ENCODE peak calls at places on chromosome 18, in six cellular contexts. One of them, this sample, is unnamed.

GRCh38 chr18:56651771-56652092 is 573 bp downstream of the WDR7 start:
- DNase-seq in AG04450: no peak
- DNase-seq in heart left ventricle: no peak
- DNase-seq in naive B cell: no peak
- DNase-seq in SK-MEL-5: no peak
- DNase-seq in activated gamma-delta T cell treated with Interleukin-2 at 50 U/mL for 16 hours: no peak
- DNase-seq in this sample: no peak

GRCh38 chr18:76657428-76657827 is 162.4 kb upstream of the ZNF516 start:
- DNase-seq in AG04450: no peak
- DNase-seq in heart left ventricle: no peak
- DNase-seq in naive B cell: no peak
- DNase-seq in SK-MEL-5: no peak
- DNase-seq in activated gamma-delta T cell treated with Interleukin-2 at 50 U/mL for 16 hours: no peak
- DNase-seq in this sample: no peak

GRCh38 chr18:10094154-10094553 is 180.3 kb downstream of the VAPA start:
- DNase-seq in AG04450: no peak
- DNase-seq in heart left ventricle: no peak
- DNase-seq in naive B cell: no peak
- DNase-seq in SK-MEL-5: no peak
- DNase-seq in activated gamma-delta T cell treated with Interleukin-2 at 50 U/mL for 16 hours: no peak
- DNase-seq in this sample: no peak

GRCh38 chr18:27824841-27825720 is 351.8 kb downstream of the CDH2 start:
- DNase-seq in AG04450: no peak
- DNase-seq in heart left ventricle: no peak
- DNase-seq in naive B cell: no peak
- DNase-seq in SK-MEL-5: no peak
- DNase-seq in activated gamma-delta T cell treated with Interleukin-2 at 50 U/mL for 16 hours: no peak
- DNase-seq in this sample: no peak

GRCh38 chr18:75064513-75064905 is 144.4 kb downstream of the PTGR3 start:
- DNase-seq in AG04450: no peak
- DNase-seq in heart left ventricle: no peak
- DNase-seq in naive B cell: no peak
- DNase-seq in SK-MEL-5: no peak
- DNase-seq in activated gamma-delta T cell treated with Interleukin-2 at 50 U/mL for 16 hours: no peak
- DNase-seq in this sample: no peak

GRCh38 chr18:63140997-63141776 is 178.4 kb downstream of the BCL2 start:
- DNase-seq in AG04450: no peak
- DNase-seq in heart left ventricle: no peak
- DNase-seq in naive B cell: no peak
- DNase-seq in SK-MEL-5: no peak
- DNase-seq in activated gamma-delta T cell treated with Interleukin-2 at 50 U/mL for 16 hours: no peak
- DNase-seq in this sample: no peak

GRCh38 chr18:26046419-26047077 is 43.9 kb downstream of the SS18 start:
- DNase-seq in AG04450: no peak
- DNase-seq in heart left ventricle: no peak
- DNase-seq in naive B cell: no peak
- DNase-seq in SK-MEL-5: no peak
- DNase-seq in activated gamma-delta T cell treated with Interleukin-2 at 50 U/mL for 16 hours: no peak
- DNase-seq in this sample: no peak

GRCh38 chr18:59358611-59359575 is at the start of gene LMAN1:
- DNase-seq in AG04450: peak; percentile 84
- DNase-seq in heart left ventricle: peak; percentile 98
- DNase-seq in naive B cell: peak; percentile 84
- DNase-seq in SK-MEL-5: peak; percentile 92
- DNase-seq in activated gamma-delta T cell treated with Interleukin-2 at 50 U/mL for 16 hours: peak; percentile 90
- DNase-seq in this sample: peak; percentile 98

GRCh38 chr18:78352905-78353304 is 626.7 kb upstream of the SALL3 start:
- DNase-seq in AG04450: no peak
- DNase-seq in heart left ventricle: no peak
- DNase-seq in naive B cell: no peak
- DNase-seq in SK-MEL-5: no peak
- DNase-seq in activated gamma-delta T cell treated with Interleukin-2 at 50 U/mL for 16 hours: no peak
- DNase-seq in this sample: no peak

GRCh38 chr18:45339819-45340550 is 275.3 kb upstream of the SLC14A2 start:
- DNase-seq in AG04450: no peak
- DNase-seq in heart left ventricle: no peak
- DNase-seq in naive B cell: no peak
- DNase-seq in SK-MEL-5: no peak
- DNase-seq in activated gamma-delta T cell treated with Interleukin-2 at 50 U/mL for 16 hours: no peak
- DNase-seq in this sample: no peak

GRCh38 chr18:26574958-26575864 is 26.9 kb upstream of the KCTD1 start:
- DNase-seq in AG04450: no peak
- DNase-seq in heart left ventricle: peak; percentile 76
- DNase-seq in naive B cell: no peak
- DNase-seq in SK-MEL-5: peak; percentile 23
- DNase-seq in activated gamma-delta T cell treated with Interleukin-2 at 50 U/mL for 16 hours: no peak
- DNase-seq in this sample: peak; percentile 68